ENCODE peak calls at places on chromosomes 2 and 18, in five cellular contexts. One of them, this sample, is unnamed.
A peak's percentile ranks its signal among the peaks of the same experiment; 100 is the strongest.

GRCh38 chr2:6932206-6932605 is 15.0 kb downstream of the RNF144A start:
- DNase-seq in naive thymus-derived CD4-positive, alpha-beta T cell: no peak
- DNase-seq in spleen: no peak
- DNase-seq in trophoblast cell: no peak
- DNase-seq in CD8-positive, alpha-beta memory T cell: no peak
- DNase-seq in this sample: no peak

GRCh38 chr2:73295751-73296400 is 2.5 kb upstream of the EGR4 start:
- DNase-seq in naive thymus-derived CD4-positive, alpha-beta T cell: no peak
- DNase-seq in spleen: no peak
- DNase-seq in trophoblast cell: no peak
- DNase-seq in CD8-positive, alpha-beta memory T cell: no peak
- DNase-seq in this sample: no peak

GRCh38 chr2:187566266-187566665 is 12.0 kb upstream of the TFPI start:
- DNase-seq in naive thymus-derived CD4-positive, alpha-beta T cell: no peak
- DNase-seq in spleen: no peak
- DNase-seq in trophoblast cell: no peak
- DNase-seq in CD8-positive, alpha-beta memory T cell: no peak
- DNase-seq in this sample: no peak

GRCh38 chr18:72869786-72870185 is 2.0 kb upstream of the NETO1 start:
- DNase-seq in naive thymus-derived CD4-positive, alpha-beta T cell: no peak
- DNase-seq in spleen: peak; percentile 81
- DNase-seq in trophoblast cell: no peak
- DNase-seq in CD8-positive, alpha-beta memory T cell: no peak
- DNase-seq in this sample: no peak

GRCh38 chr2:144201868-144202468 is 318.0 kb downstream of the ZEB2 start:
- DNase-seq in naive thymus-derived CD4-positive, alpha-beta T cell: no peak
- DNase-seq in spleen: no peak
- DNase-seq in trophoblast cell: no peak
- DNase-seq in CD8-positive, alpha-beta memory T cell: no peak
- DNase-seq in this sample: no peak

GRCh38 chr2:12253167-12253778 is 463.5 kb upstream of the TRIB2 start:
- DNase-seq in naive thymus-derived CD4-positive, alpha-beta T cell: no peak
- DNase-seq in spleen: no peak
- DNase-seq in trophoblast cell: no peak
- DNase-seq in CD8-positive, alpha-beta memory T cell: no peak
- DNase-seq in this sample: no peak

GRCh38 chr2:110674620-110675555 is 3.0 kb downstream of the BUB1 start:
- DNase-seq in naive thymus-derived CD4-positive, alpha-beta T cell: no peak
- DNase-seq in spleen: peak; percentile 87
- DNase-seq in trophoblast cell: no peak
- DNase-seq in CD8-positive, alpha-beta memory T cell: peak; percentile 44
- DNase-seq in this sample: no peak

GRCh38 chr18:7901657-7902056 is 334.5 kb downstream of the PTPRM start:
- DNase-seq in naive thymus-derived CD4-positive, alpha-beta T cell: no peak
- DNase-seq in spleen: no peak
- DNase-seq in trophoblast cell: no peak
- DNase-seq in CD8-positive, alpha-beta memory T cell: no peak
- DNase-seq in this sample: no peak

GRCh38 chr2:157442136-157442535 is 1.8 kb downstream of the CYTIP start:
- DNase-seq in naive thymus-derived CD4-positive, alpha-beta T cell: no peak
- DNase-seq in spleen: no peak
- DNase-seq in trophoblast cell: no peak
- DNase-seq in CD8-positive, alpha-beta memory T cell: no peak
- DNase-seq in this sample: no peak

GRCh38 chr18:36633961-36634412 is 194.8 kb downstream of the TPGS2 start:
- DNase-seq in naive thymus-derived CD4-positive, alpha-beta T cell: no peak
- DNase-seq in spleen: no peak
- DNase-seq in trophoblast cell: peak; percentile 69
- DNase-seq in CD8-positive, alpha-beta memory T cell: no peak
- DNase-seq in this sample: no peak

GRCh38 chr2:95275601-95276243 is 1.5 kb downstream of the PROM2 start:
- DNase-seq in naive thymus-derived CD4-positive, alpha-beta T cell: no peak
- DNase-seq in spleen: peak; percentile 66
- DNase-seq in trophoblast cell: no peak
- DNase-seq in CD8-positive, alpha-beta memory T cell: no peak
- DNase-seq in this sample: peak; percentile 61

GRCh38 chr2:10905006-10905871 is 6.5 kb upstream of the KCNF1 start:
- DNase-seq in naive thymus-derived CD4-positive, alpha-beta T cell: no peak
- DNase-seq in spleen: no peak
- DNase-seq in trophoblast cell: no peak
- DNase-seq in CD8-positive, alpha-beta memory T cell: no peak
- DNase-seq in this sample: no peak

GRCh38 chr18:25256439-25256838 is 95.5 kb downstream of the ZNF521 start:
- DNase-seq in naive thymus-derived CD4-positive, alpha-beta T cell: no peak
- DNase-seq in spleen: no peak
- DNase-seq in trophoblast cell: no peak
- DNase-seq in CD8-positive, alpha-beta memory T cell: no peak
- DNase-seq in this sample: no peak

GRCh38 chr18:55096261-55097026 is 137.2 kb upstream of the CCDC68 start:
- DNase-seq in naive thymus-derived CD4-positive, alpha-beta T cell: no peak
- DNase-seq in spleen: no peak
- DNase-seq in trophoblast cell: no peak
- DNase-seq in CD8-positive, alpha-beta memory T cell: no peak
- DNase-seq in this sample: no peak

GRCh38 chr2:20496477-20496876 is 49.6 kb downstream of the RHOB start:
- DNase-seq in naive thymus-derived CD4-positive, alpha-beta T cell: no peak
- DNase-seq in spleen: no peak
- DNase-seq in trophoblast cell: peak; percentile 69
- DNase-seq in CD8-positive, alpha-beta memory T cell: no peak
- DNase-seq in this sample: no peak

GRCh38 chr18:22282311-22283235 is 113.2 kb downstream of the GATA6 start:
- DNase-seq in naive thymus-derived CD4-positive, alpha-beta T cell: no peak
- DNase-seq in spleen: no peak
- DNase-seq in trophoblast cell: no peak
- DNase-seq in CD8-positive, alpha-beta memory T cell: peak; percentile 26
- DNase-seq in this sample: no peak

GRCh38 chr18:48296581-48296980 is 112.6 kb downstream of the ZBTB7C start:
- DNase-seq in naive thymus-derived CD4-positive, alpha-beta T cell: no peak
- DNase-seq in spleen: peak; percentile 70
- DNase-seq in trophoblast cell: no peak
- DNase-seq in CD8-positive, alpha-beta memory T cell: no peak
- DNase-seq in this sample: no peak

GRCh38 chr18:37575646-37576045 is 10.0 kb upstream of the CELF4 start:
- DNase-seq in naive thymus-derived CD4-positive, alpha-beta T cell: no peak
- DNase-seq in spleen: no peak
- DNase-seq in trophoblast cell: no peak
- DNase-seq in CD8-positive, alpha-beta memory T cell: no peak
- DNase-seq in this sample: no peak

GRCh38 chr2:28683100-28683706 is 68.4 kb upstream of the PPP1CB start:
- DNase-seq in naive thymus-derived CD4-positive, alpha-beta T cell: no peak
- DNase-seq in spleen: no peak
- DNase-seq in trophoblast cell: peak; percentile 93
- DNase-seq in CD8-positive, alpha-beta memory T cell: no peak
- DNase-seq in this sample: peak; percentile 49

GRCh38 chr2:31193066-31193396 is 24.3 kb downstream of the CAPN14 start:
- DNase-seq in naive thymus-derived CD4-positive, alpha-beta T cell: no peak
- DNase-seq in spleen: no peak
- DNase-seq in trophoblast cell: no peak
- DNase-seq in CD8-positive, alpha-beta memory T cell: no peak
- DNase-seq in this sample: no peak

GRCh38 chr2:80058562-80058961 is 246.0 kb downstream of the LRRTM1 start:
- DNase-seq in naive thymus-derived CD4-positive, alpha-beta T cell: no peak
- DNase-seq in spleen: no peak
- DNase-seq in trophoblast cell: no peak
- DNase-seq in CD8-positive, alpha-beta memory T cell: no peak
- DNase-seq in this sample: no peak

GRCh38 chr2:21643180-21643579 is 519.4 kb downstream of the TDRD15 start:
- DNase-seq in naive thymus-derived CD4-positive, alpha-beta T cell: no peak
- DNase-seq in spleen: no peak
- DNase-seq in trophoblast cell: no peak
- DNase-seq in CD8-positive, alpha-beta memory T cell: no peak
- DNase-seq in this sample: no peak

GRCh38 chr2:218328294-218328693 is 28.4 kb upstream of the CATIP start:
- DNase-seq in naive thymus-derived CD4-positive, alpha-beta T cell: no peak
- DNase-seq in spleen: no peak
- DNase-seq in trophoblast cell: no peak
- DNase-seq in CD8-positive, alpha-beta memory T cell: no peak
- DNase-seq in this sample: no peak

GRCh38 chr18:5895886-5896740 is 791 bp upstream of the TMEM200C start:
- DNase-seq in naive thymus-derived CD4-positive, alpha-beta T cell: no peak
- DNase-seq in spleen: peak; percentile 75
- DNase-seq in trophoblast cell: no peak
- DNase-seq in CD8-positive, alpha-beta memory T cell: no peak
- DNase-seq in this sample: no peak

GRCh38 chr18:63844254-63844653 is 43.3 kb upstream of the SERPINB2 start:
- DNase-seq in naive thymus-derived CD4-positive, alpha-beta T cell: no peak
- DNase-seq in spleen: no peak
- DNase-seq in trophoblast cell: peak; percentile 7
- DNase-seq in CD8-positive, alpha-beta memory T cell: no peak
- DNase-seq in this sample: no peak

GRCh38 chr2:23584054-23584745 is 199.2 kb downstream of the KLHL29 start:
- DNase-seq in naive thymus-derived CD4-positive, alpha-beta T cell: no peak
- DNase-seq in spleen: peak; percentile 48
- DNase-seq in trophoblast cell: no peak
- DNase-seq in CD8-positive, alpha-beta memory T cell: no peak
- DNase-seq in this sample: peak; percentile 50

GRCh38 chr2:132665401-132665800 is 4.6 kb downstream of the LYPD1 start:
- DNase-seq in naive thymus-derived CD4-positive, alpha-beta T cell: no peak
- DNase-seq in spleen: no peak
- DNase-seq in trophoblast cell: no peak
- DNase-seq in CD8-positive, alpha-beta memory T cell: no peak
- DNase-seq in this sample: no peak

GRCh38 chr2:132667716-132668115 is 2.3 kb downstream of the LYPD1 start:
- DNase-seq in naive thymus-derived CD4-positive, alpha-beta T cell: no peak
- DNase-seq in spleen: no peak
- DNase-seq in trophoblast cell: no peak
- DNase-seq in CD8-positive, alpha-beta memory T cell: no peak
- DNase-seq in this sample: no peak

GRCh38 chr2:132659331-132659730 is 10.7 kb downstream of the LYPD1 start:
- DNase-seq in naive thymus-derived CD4-positive, alpha-beta T cell: no peak
- DNase-seq in spleen: no peak
- DNase-seq in trophoblast cell: no peak
- DNase-seq in CD8-positive, alpha-beta memory T cell: no peak
- DNase-seq in this sample: no peak

GRCh38 chr2:132664096-132664495 is 5.9 kb downstream of the LYPD1 start:
- DNase-seq in naive thymus-derived CD4-positive, alpha-beta T cell: no peak
- DNase-seq in spleen: no peak
- DNase-seq in trophoblast cell: no peak
- DNase-seq in CD8-positive, alpha-beta memory T cell: no peak
- DNase-seq in this sample: no peak

GRCh38 chr2:132662742-132663141 is 7.3 kb downstream of the LYPD1 start:
- DNase-seq in naive thymus-derived CD4-positive, alpha-beta T cell: no peak
- DNase-seq in spleen: no peak
- DNase-seq in trophoblast cell: no peak
- DNase-seq in CD8-positive, alpha-beta memory T cell: no peak
- DNase-seq in this sample: no peak
- H3K4me3 ChIP-seq in naive thymus-derived CD4-positive, alpha-beta T cell: no peak overlapping the region
- H3K4me3 ChIP-seq in spleen: no peak overlapping the region
- H3K4me3 ChIP-seq in trophoblast cell: no peak overlapping the region
- H3K4me3 ChIP-seq in CD8-positive, alpha-beta memory T cell: no peak overlapping the region
- H3K4me3 ChIP-seq in this sample: no peak overlapping the region

GRCh38 chr2:198717451-198717850 is 740.3 kb downstream of the SATB2 start:
- DNase-seq in naive thymus-derived CD4-positive, alpha-beta T cell: no peak
- DNase-seq in spleen: no peak
- DNase-seq in trophoblast cell: no peak
- DNase-seq in CD8-positive, alpha-beta memory T cell: no peak
- DNase-seq in this sample: no peak

GRCh38 chr2:198710562-198710961 is 747.2 kb downstream of the SATB2 start:
- DNase-seq in naive thymus-derived CD4-positive, alpha-beta T cell: no peak
- DNase-seq in spleen: no peak
- DNase-seq in trophoblast cell: no peak
- DNase-seq in CD8-positive, alpha-beta memory T cell: no peak
- DNase-seq in this sample: no peak

GRCh38 chr2:198715304-198715703 is 742.4 kb downstream of the SATB2 start:
- DNase-seq in naive thymus-derived CD4-positive, alpha-beta T cell: no peak
- DNase-seq in spleen: no peak
- DNase-seq in trophoblast cell: peak; percentile 45
- DNase-seq in CD8-positive, alpha-beta memory T cell: no peak
- DNase-seq in this sample: no peak

GRCh38 chr2:198711484-198711883 is 746.3 kb downstream of the SATB2 start:
- DNase-seq in naive thymus-derived CD4-positive, alpha-beta T cell: no peak
- DNase-seq in spleen: no peak
- DNase-seq in trophoblast cell: no peak
- DNase-seq in CD8-positive, alpha-beta memory T cell: no peak
- DNase-seq in this sample: no peak

DNA sequence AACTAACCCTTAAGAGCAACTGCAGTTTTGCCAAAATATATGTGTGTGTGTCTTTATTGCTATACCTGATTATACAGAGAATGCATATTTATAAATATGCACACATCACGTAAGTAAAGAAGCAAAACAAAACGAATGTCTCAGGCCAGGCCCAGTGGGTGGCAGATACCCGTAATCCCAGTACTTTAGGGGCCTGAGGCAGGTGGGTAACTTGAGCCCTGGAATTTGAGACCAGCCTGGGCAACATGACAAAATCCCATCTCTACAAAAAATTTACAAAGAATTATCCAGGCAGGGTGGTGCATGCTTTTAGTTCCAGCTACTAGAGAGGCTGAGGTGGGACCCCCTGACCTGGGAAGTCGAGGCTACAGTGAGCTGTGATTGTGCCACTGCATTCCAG is 745.3 kb downstream of the SATB2 start:
- DNase-seq in naive thymus-derived CD4-positive, alpha-beta T cell: no peak
- DNase-seq in spleen: no peak
- DNase-seq in trophoblast cell: no peak
- DNase-seq in CD8-positive, alpha-beta memory T cell: no peak
- DNase-seq in this sample: no peak
- H3K9me3 ChIP-seq in naive thymus-derived CD4-positive, alpha-beta T cell: no peaks in the 10 kb centered on the region
- H3K9me3 ChIP-seq in spleen: no peaks in the 10 kb centered on the region
- H3K9me3 ChIP-seq in trophoblast cell: no peaks in the 10 kb centered on the region
- H3K9me3 ChIP-seq in CD8-positive, alpha-beta memory T cell: no peaks in the 10 kb centered on the region
- H3K9me3 ChIP-seq in this sample: no peaks in the 10 kb centered on the region

GRCh38 chr2:189337648-189338047 is 103.6 kb upstream of the WDR75 start:
- DNase-seq in naive thymus-derived CD4-positive, alpha-beta T cell: no peak
- DNase-seq in spleen: no peak
- DNase-seq in trophoblast cell: no peak
- DNase-seq in CD8-positive, alpha-beta memory T cell: no peak
- DNase-seq in this sample: no peak

GRCh38 chr2:189338119-189338518 is 103.2 kb upstream of the WDR75 start:
- DNase-seq in naive thymus-derived CD4-positive, alpha-beta T cell: no peak
- DNase-seq in spleen: no peak
- DNase-seq in trophoblast cell: no peak
- DNase-seq in CD8-positive, alpha-beta memory T cell: no peak
- DNase-seq in this sample: no peak

GRCh38 chr2:189341077-189341476 is 100.2 kb upstream of the WDR75 start:
- DNase-seq in naive thymus-derived CD4-positive, alpha-beta T cell: no peak
- DNase-seq in spleen: no peak
- DNase-seq in trophoblast cell: no peak
- DNase-seq in CD8-positive, alpha-beta memory T cell: no peak
- DNase-seq in this sample: no peak

GRCh38 chr2:189336276-189336975 is 104.8 kb upstream of the WDR75 start:
- DNase-seq in naive thymus-derived CD4-positive, alpha-beta T cell: no peak
- DNase-seq in spleen: no peak
- DNase-seq in trophoblast cell: no peak
- DNase-seq in CD8-positive, alpha-beta memory T cell: no peak
- DNase-seq in this sample: no peak
- H3K27ac ChIP-seq in naive thymus-derived CD4-positive, alpha-beta T cell: no peak overlapping the region
- H3K27ac ChIP-seq in spleen: no peak overlapping the region
- H3K27ac ChIP-seq in trophoblast cell: no peak overlapping the region
- H3K27ac ChIP-seq in CD8-positive, alpha-beta memory T cell: no peak overlapping the region
- H3K27ac ChIP-seq in this sample: no peak overlapping the region

DNA sequence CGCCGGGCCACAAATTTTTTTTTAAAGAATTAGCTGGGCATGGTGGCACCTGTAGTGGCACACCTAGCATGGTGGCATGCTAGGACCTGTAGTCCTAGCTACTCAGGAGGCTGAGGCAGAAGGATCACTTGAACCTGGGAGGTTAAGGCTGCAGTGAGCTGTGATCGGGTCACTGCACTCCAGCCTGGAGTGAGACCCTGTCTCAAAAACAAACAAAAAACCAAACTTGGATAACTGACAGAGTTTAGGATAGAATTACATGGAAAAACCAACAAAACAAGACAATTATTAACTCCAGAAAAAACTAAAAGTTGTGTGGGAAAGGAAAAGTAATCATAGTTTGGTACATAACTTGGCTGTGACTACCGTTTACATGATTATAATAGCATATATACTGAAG is 1.6 kb upstream of the CFLAR start:
- DNase-seq in naive thymus-derived CD4-positive, alpha-beta T cell: no peak
- DNase-seq in spleen: no peak
- DNase-seq in trophoblast cell: no peak
- DNase-seq in CD8-positive, alpha-beta memory T cell: no peak
- DNase-seq in this sample: no peak
- H3K4me3 ChIP-seq in naive thymus-derived CD4-positive, alpha-beta T cell: no peak overlapping the region
- H3K4me3 ChIP-seq in spleen: peak overlapping the region; percentile 2
- H3K4me3 ChIP-seq in trophoblast cell: no peak overlapping the region
- H3K4me3 ChIP-seq in CD8-positive, alpha-beta memory T cell: no peak overlapping the region
- H3K4me3 ChIP-seq in this sample: no peak overlapping the region

This sample was measured in prostate gland.